ENCODE peak calls at places on chromosomes 11 and 22, in nine cellular contexts. X is RWPE1, M is dorsolateral prefrontal cortex, L is lower lobe of right lung, T is HFFc6, H is nephron progenitor cell, K is brain microvascular endothelial cell, Y is suprapubic skin, B is upper lobe of right lung. C is an unnamed sample.
A peak's percentile ranks its signal among the peaks of the same experiment; 100 is the strongest.

GRCh38 chr11:110973401-110973980 is 261.3 kb upstream of the ARHGAP20 start:
- DNase-seq in T (no peak), L (no peak), M (no peak), X (no peak), H (no peak), K (no peak), B (no peak), Y (no peak), C (no peak)

GRCh38 chr22:45468872-45469572 is 33.7 kb upstream of the FBLN1 start:
- DNase-seq in B (no peak), Y (no peak), K (peak; percentile 28), T (peak; percentile 75), M (no peak), X (peak; percentile 62), H (no peak), L (no peak), C (peak; percentile 91)

GRCh38 chr22:37303821-37304274 is 21.5 kb downstream of the CYTH4 start:
- DNase-seq in T (peak; percentile 86), X (peak; percentile 71), B (peak; percentile 83), Y (no peak), K (peak; percentile 91), M (peak; percentile 62), H (no peak), L (peak; percentile 66), C (peak; percentile 94)

GRCh38 chr11:88059326-88059725 is 115.9 kb downstream of the RAB38 start:
- DNase-seq in B (no peak), L (no peak), M (no peak), T (no peak), Y (no peak), H (no peak), X (no peak), K (peak; percentile 15), C (peak; percentile 14)

GRCh38 chr11:119617343-119617713 is 111.7 kb downstream of the NECTIN1 start:
- DNase-seq in M (no peak), Y (no peak), L (no peak), X (no peak), K (no peak), B (no peak), H (no peak), T (no peak), C (no peak)

GRCh38 chr11:79150966-79151365 is 289.9 kb downstream of the TENM4 start:
- DNase-seq in H (no peak), K (no peak), B (no peak), T (peak; percentile 16), Y (no peak), L (no peak), M (no peak), X (no peak), C (peak; percentile 60)

GRCh38 chr22:27212081-27212480 is 554.7 kb downstream of the MIAT start:
- DNase-seq in B (no peak), M (no peak), T (no peak), X (no peak), K (no peak), H (no peak), L (no peak), Y (no peak), C (no peak)

GRCh38 chr11:107741044-107741823 is 29.4 kb upstream of the SLN start:
- DNase-seq in T (peak; percentile 24), H (no peak), L (peak; percentile 61), K (peak; percentile 44), X (no peak), B (peak; percentile 78), M (no peak), Y (no peak), C (peak; percentile 42)

GRCh38 chr11:64400096-64400495 is 41.1 kb downstream of the RPS6KA4 start:
- DNase-seq in B (no peak), T (no peak), X (peak; percentile 72), Y (no peak), K (peak; percentile 18), M (no peak), L (no peak), H (no peak), C (peak; percentile 40)

GRCh38 chr11:15769203-15769602 is 587.1 kb downstream of the SOX6 start:
- DNase-seq in X (peak; percentile 25), T (no peak), M (no peak), Y (no peak), K (no peak), L (no peak), B (peak; percentile 56), H (no peak), C (no peak)

GRCh38 chr22:29062286-29062949 is 787 bp upstream of the C22orf31 start:
- DNase-seq in H (no peak), Y (no peak), B (no peak), T (no peak), M (no peak), K (no peak), L (no peak), X (no peak), C (no peak)

GRCh38 chr11:16111690-16112089 is 244.7 kb downstream of the SOX6 start:
- DNase-seq in H (peak; percentile 2), B (no peak), Y (no peak), T (no peak), K (no peak), X (no peak), M (no peak), L (no peak), C (no peak)

GRCh38 chr11:57313071-57313787 is 11.5 kb downstream of the TNKS1BP1 start:
- DNase-seq in L (no peak), M (no peak), H (no peak), B (peak; percentile 66), Y (peak; percentile 77), T (no peak), K (no peak), X (no peak), C (no peak)

GRCh38 chr11:2466869-2467694 is 22.3 kb downstream of the KCNQ1 start:
- DNase-seq in B (peak; percentile 61), H (no peak), T (no peak), M (no peak), Y (no peak), L (no peak), K (no peak), X (no peak), C (no peak)

GRCh38 chr11:116506446-116506845 is 266.3 kb downstream of the BUD13 start:
- DNase-seq in M (no peak), Y (peak; percentile 43), B (no peak), L (no peak), H (no peak), K (no peak), T (no peak), X (no peak), C (no peak)

DNA sequence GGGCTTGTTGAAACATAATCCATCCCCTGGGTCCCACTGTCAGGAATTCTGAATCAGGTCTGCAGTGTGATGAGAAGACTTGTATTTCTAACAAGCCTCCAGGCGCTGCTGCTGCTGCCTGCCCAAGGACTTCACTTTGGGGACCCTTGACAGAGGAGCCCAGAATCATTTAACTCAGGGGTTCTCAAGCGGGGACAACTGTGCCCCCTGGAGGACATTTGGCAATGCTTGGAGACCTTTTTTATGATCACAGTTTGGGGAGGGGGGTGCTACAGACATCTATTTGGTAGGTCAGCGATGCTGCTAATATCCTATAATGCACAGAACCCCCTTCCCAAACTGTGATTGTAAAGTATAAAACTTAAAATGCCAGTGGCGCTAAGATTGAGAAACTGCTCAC is 312.8 kb downstream of the OPCML start:
- DNase-seq in T (no peak), Y (no peak), X (no peak), B (no peak), K (no peak), M (no peak), L (no peak), H (no peak), C (no peak)
- TF ChIP-seq CTCF in T (no peak), Y (no peak), X (no peak), B (no peak), K (no peak), M (peak; percentile 11), L (no peak), H (peak; percentile 11), C (no peak)

GRCh38 chr11:6473481-6474422 is at the start of gene TRIM3:
- DNase-seq in B (peak; percentile 97), L (peak; percentile 95), K (peak; percentile 85), X (peak; percentile 97), M (peak; percentile 91), H (peak; percentile 97), Y (peak; percentile 96), T (peak; percentile 78), C (peak; percentile 76)
- TF ChIP-seq CTCF in B (peak; percentile 24), L (peak; percentile 23), K (peak; percentile 62), X (no peak), M (peak; percentile 9), H (no peak), Y (no peak), T (peak; percentile 53), C (peak; percentile 29)

GRCh38 chr11:13247606-13248320 is 29.8 kb upstream of the BMAL1 start:
- DNase-seq in B (no peak), L (no peak), H (no peak), K (no peak), M (no peak), T (no peak), Y (no peak), X (no peak), C (no peak)

GRCh38 chr11:13249177-13249576 is 28.4 kb upstream of the BMAL1 start:
- DNase-seq in L (no peak), H (no peak), M (no peak), X (no peak), T (no peak), K (no peak), B (no peak), Y (no peak), C (no peak)

GRCh38 chr11:13251961-13252360 is 25.6 kb upstream of the BMAL1 start:
- DNase-seq in L (no peak), B (no peak), H (no peak), Y (no peak), K (no peak), X (no peak), T (no peak), M (no peak), C (no peak)

GRCh38 chr11:13249992-13250391 is 27.6 kb upstream of the BMAL1 start:
- DNase-seq in M (no peak), T (peak; percentile 25), K (no peak), L (no peak), B (no peak), Y (no peak), X (peak; percentile 38), H (no peak), C (peak; percentile 26)
- TF ChIP-seq CTCF in M (no peak), T (peak; percentile 70), K (peak; percentile 68), L (peak; percentile 10), B (peak; percentile 5), Y (no peak), X (no peak), H (no peak), C (peak; percentile 40)

GRCh38 chr11:19738124-19738523 is 25.5 kb downstream of the NAV2 start:
- DNase-seq in L (no peak), T (no peak), X (no peak), Y (no peak), B (no peak), M (no peak), K (no peak), H (no peak), C (no peak)

GRCh38 chr11:19737575-19737974 is 24.9 kb downstream of the NAV2 start:
- DNase-seq in Y (no peak), L (no peak), T (no peak), B (no peak), K (no peak), M (no peak), H (no peak), X (no peak), C (no peak)

GRCh38 chr11:19734171-19734570 is 21.5 kb downstream of the NAV2 start:
- DNase-seq in L (no peak), M (no peak), Y (no peak), X (no peak), H (no peak), T (no peak), K (no peak), B (no peak), C (peak; percentile 34)

GRCh38 chr11:19736831-19737230 is 24.2 kb downstream of the NAV2 start:
- DNase-seq in B (no peak), K (no peak), T (no peak), H (no peak), M (no peak), L (no peak), X (no peak), Y (no peak), C (no peak)

GRCh38 chr11:19735512-19735911 is 22.9 kb downstream of the NAV2 start:
- DNase-seq in K (peak; percentile 41), T (peak; percentile 88), B (no peak), L (no peak), M (peak; percentile 68), Y (no peak), H (no peak), X (no peak), C (peak; percentile 30)
- TF ChIP-seq CTCF in K (peak; percentile 63), T (peak; percentile 78), B (no peak), L (no peak), M (peak; percentile 45), Y (no peak), H (no peak), X (no peak), C (no peak)

C was measured in fibroblast of mammary gland.